ENCODE peak calls at places on chromosome 17, in seven cellular contexts. H, S, A, T, Z, I and P are unnamed samples. For H3K27me3, the result is how much of the 10 kb centered on the place peaks cover.

GRCh38 chr17:5676012-5676411 is 91.7 kb upstream of the NLRP1 start:
- DNase-seq in H (no peak), S (no peak), A (no peak), T (no peak), Z (no peak), I (no peak), P (no peak)

GRCh38 chr17:16428098-16428882 is 12.9 kb downstream of the TRPV2 start:
- DNase-seq in H (peak), S (peak), A (peak), T (peak), Z (no peak), I (peak), P (no peak)

GRCh38 chr17:83148317-83149044 is 69.1 kb downstream of the METRNL start:
- DNase-seq in H (peak), S (no peak), A (no peak), T (no peak), Z (no peak), I (no peak), P (no peak)

GRCh38 chr17:74466111-74466784 is at the start of gene CD300A:
- DNase-seq in H (no peak), S (no peak), A (no peak), T (no peak), Z (no peak), I (no peak), P (no peak)

GRCh38 chr17:77948690-77949114 is 9.8 kb upstream of the TNRC6C start:
- DNase-seq in H (peak), S (peak), A (peak), T (no peak), Z (peak), I (peak), P (no peak)

GRCh38 chr17:7912927-7913524 is 3.1 kb downstream of the RNF227 start:
- DNase-seq in H (peak), S (peak), A (peak), T (no peak), Z (peak), I (peak), P (no peak)

GRCh38 chr17:57600092-57600491 is 145.0 kb downstream of the CCDC182 start:
- DNase-seq in H (no peak), S (no peak), A (no peak), T (no peak), Z (no peak), I (peak), P (no peak)

GRCh38 chr17:46977348-46977747 is 1.7 kb downstream of the RPRML start:
- DNase-seq in H (peak), S (peak), A (peak), T (peak), Z (no peak), I (peak), P (no peak)

GRCh38 chr17:65181237-65182061 is 44.3 kb downstream of the RGS9 start:
- DNase-seq in H (no peak), S (no peak), A (no peak), T (no peak), Z (no peak), I (no peak), P (no peak)

GRCh38 chr17:72416054-72416691 is 295.4 kb downstream of the SOX9 start:
- DNase-seq in H (no peak), S (no peak), A (peak), T (no peak), Z (no peak), I (peak), P (no peak)

GRCh38 chr17:15909481-15909991 is 35.4 kb upstream of the ADORA2B start:
- DNase-seq in H (peak), S (no peak), A (no peak), T (peak), Z (no peak), I (no peak), P (no peak)

GRCh38 chr17:63950940-63951907 is 19.1 kb upstream of the CD79B start:
- DNase-seq in H (peak), S (no peak), A (no peak), T (peak), Z (peak), I (no peak), P (no peak)

GRCh38 chr17:2722611-2723010 is 11.0 kb upstream of the CLUH start:
- DNase-seq in H (peak), S (no peak), A (no peak), T (no peak), Z (no peak), I (no peak), P (no peak)

GRCh38 chr17:65830356-65830755 is 268.9 kb upstream of the AXIN2 start:
- DNase-seq in H (no peak), S (no peak), A (no peak), T (no peak), Z (no peak), I (no peak), P (no peak)

GRCh38 chr17:63550816-63551639 is 751 bp downstream of the DCAF7 start:
- DNase-seq in H (peak), S (peak), A (peak), T (no peak), Z (no peak), I (peak), P (no peak)

GRCh38 chr17:60355663-60356594 is 36.0 kb downstream of the USP32 start:
- DNase-seq in H (no peak), S (no peak), A (no peak), T (no peak), Z (no peak), I (peak), P (no peak)

GRCh38 chr17:65403129-65403528 is 158.3 kb downstream of the AXIN2 start:
- DNase-seq in H (no peak), S (no peak), A (no peak), T (no peak), Z (no peak), I (no peak), P (no peak)

GRCh38 chr17:7769854-7770253 is 52.3 kb downstream of the DNAH2 start:
- DNase-seq in H (no peak), S (no peak), A (no peak), T (no peak), Z (no peak), I (no peak), P (no peak)

GRCh38 chr17:14123579-14124278 is 54.4 kb downstream of the COX10 start:
- DNase-seq in H (no peak), S (no peak), A (no peak), T (no peak), Z (no peak), I (no peak), P (no peak)

GRCh38 chr17:77329741-77330531 is 189.2 kb downstream of the SEC14L1 start:
- DNase-seq in H (peak), S (no peak), A (no peak), T (peak), Z (no peak), I (no peak), P (no peak)

GRCh38 chr17:60905709-60906108 is 228.1 kb downstream of the BCAS3 start:
- DNase-seq in H (no peak), S (no peak), A (no peak), T (no peak), Z (no peak), I (no peak), P (no peak)

GRCh38 chr17:6701719-6702118 is 11.4 kb downstream of the SLC13A5 start:
- DNase-seq in H (peak), S (no peak), A (peak), T (no peak), Z (peak), I (peak), P (no peak)

GRCh38 chr17:30332057-30332542 is 1.8 kb downstream of the TMIGD1 start:
- DNase-seq in H (no peak), S (peak), A (no peak), T (no peak), Z (no peak), I (peak), P (peak)

DNA sequence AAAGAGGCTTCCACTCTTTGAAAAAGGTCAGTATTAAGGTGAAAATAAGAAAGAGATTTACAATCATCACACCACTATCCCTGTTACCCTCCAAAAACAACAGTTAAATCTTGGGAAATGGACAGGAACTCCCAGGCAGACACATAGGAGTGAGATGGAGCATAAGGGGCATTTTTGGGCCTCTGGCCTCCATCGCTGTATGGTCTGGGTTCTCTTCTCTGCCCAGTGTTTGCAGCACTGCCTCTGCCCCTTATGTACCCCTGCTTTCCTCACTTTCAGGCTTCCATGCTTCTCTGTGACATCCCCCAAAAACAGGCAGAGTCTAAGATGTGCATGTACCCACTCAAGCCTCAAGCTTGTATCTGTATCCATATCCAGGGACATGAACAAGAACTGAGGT is 630 bp upstream of the HOXB2 start:
- DNase-seq in H (no peak), S (no peak), A (no peak), T (no peak), Z (no peak), I (no peak), P (no peak)
- H3K4me3 ChIP-seq in H (peak), S (peak), A (no peak), T (no peak), Z (no peak), I (peak), P (no peak)

DNA sequence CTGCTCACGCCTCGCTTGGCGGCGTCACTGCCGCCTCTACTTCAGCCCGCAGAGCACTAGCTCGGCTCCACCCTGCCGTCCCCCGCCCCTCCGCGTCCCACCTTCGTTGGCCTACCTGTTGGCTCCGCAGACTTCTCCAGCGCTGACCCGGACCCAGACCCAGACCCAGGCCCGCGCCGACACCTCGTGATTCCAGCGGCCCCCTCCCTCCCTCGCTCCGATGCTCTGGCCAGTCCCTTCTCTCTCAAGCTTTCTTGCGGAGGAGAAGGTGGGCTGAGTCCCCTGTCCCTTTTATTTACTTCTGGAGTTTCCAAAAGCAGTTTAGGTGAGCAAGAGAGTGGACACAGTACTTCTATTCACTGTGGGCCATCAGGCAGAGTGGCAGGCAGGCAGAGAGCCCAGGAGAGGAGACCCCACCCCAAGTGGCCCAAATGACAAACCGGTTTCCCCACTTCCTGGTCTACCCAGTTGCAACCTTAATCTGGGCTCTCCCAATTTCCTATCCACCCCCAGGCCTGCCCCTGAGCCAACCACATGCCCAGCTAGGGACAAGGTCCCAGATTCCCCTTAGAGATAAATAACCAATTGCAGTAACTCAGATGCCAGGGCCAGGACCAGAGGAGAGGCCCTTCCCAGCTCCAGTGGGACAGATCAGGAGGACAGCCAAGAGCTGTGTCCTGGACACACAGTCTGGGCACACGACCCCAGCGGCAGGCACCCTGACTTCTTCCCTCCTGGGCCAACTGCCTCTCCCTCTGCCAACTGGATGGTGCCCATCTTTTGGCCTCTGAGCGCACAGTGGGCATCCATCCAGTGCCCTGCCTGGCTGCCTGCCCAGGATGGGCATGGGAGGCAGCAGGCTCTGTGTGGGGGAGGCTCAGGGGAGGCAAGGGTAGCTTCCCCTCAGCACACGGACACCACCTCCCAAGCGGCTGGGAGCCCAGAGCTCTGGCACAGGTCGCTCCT is 1.2 kb upstream of the SRCIN1 start:
- DNase-seq in H (peak), S (no peak), A (no peak), T (peak), Z (no peak), I (no peak), P (no peak)
- TF ChIP-seq CTCF in H (no peak), S (no peak), A (no peak), T (no peak), Z (no peak), I (no peak), P (no peak)

GRCh38 chr17:79928502-79929256 is 89.4 kb upstream of the CBX4 start:
- DNase-seq in H (no peak), S (no peak), A (no peak), T (no peak), Z (no peak), I (no peak), P (no peak)
- H3K27me3 ChIP-seq in H (under half), S (under half), A (under half), T (under half), Z (under half), I (under half), P (under half)

DNA sequence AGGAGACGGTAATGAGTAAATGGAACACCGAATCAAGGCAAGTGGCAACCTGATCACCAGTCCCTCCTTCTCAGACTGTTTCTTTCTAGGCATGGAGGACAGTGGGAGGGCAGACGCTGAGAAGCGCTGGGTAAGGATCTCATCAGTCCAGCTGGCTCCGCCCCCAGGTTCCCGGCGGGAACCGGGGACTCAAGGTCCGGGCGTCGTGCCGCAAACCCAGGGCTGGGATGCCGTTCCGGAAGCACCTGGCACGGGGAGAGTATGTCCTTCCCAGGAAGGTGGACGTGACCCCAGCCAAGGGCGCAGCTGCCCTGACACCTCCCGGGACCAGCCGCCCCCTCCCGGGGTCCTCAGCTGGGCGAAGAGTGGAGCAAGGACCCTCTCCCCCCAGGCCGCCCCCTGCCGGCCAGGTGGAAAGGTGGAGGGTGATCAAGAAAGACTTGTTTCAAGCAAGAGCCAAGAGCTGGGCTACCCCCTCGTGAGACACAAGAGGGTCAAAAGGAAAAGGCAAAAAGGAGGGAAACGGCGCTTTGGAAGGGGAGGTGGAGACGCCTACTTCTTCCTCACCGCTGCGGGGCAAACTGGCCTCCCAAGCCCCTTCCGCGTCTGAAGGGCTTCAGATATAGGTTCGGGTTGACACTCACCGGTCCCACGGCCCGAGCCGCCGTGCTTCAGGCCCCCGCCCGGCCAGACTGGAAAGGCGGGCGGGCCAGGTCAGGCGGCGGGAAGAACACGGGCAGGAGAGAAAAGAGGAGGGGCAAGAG is at the start of gene MYO19:
- DNase-seq in H (peak), S (peak), A (peak), T (peak), Z (peak), I (peak), P (peak)
- H3K4me3 ChIP-seq in H (peak), S (peak), A (peak), T (peak), Z (peak), I (peak), P (peak)

DNA sequence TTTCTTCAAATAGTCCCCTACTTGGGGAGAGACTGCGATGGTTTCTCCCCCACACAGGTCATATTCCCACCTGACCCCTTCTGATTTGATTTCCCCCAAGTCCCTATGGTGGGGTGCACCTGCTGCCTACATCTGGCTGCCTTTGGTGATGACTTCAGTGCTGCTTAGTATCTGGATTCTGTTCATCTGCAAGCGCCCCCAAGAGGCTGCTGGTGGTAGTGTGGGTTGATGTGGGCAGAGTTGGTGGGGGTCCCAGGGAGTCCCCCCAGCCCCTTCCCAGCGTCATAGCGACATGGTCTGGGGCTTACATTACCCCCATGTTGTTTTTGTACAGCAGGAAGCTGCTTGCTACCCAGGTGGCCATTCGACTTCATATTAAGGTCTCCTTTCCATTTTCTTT is 99.2 kb downstream of the NTN1 start:
- DNase-seq in H (peak), S (no peak), A (no peak), T (no peak), Z (peak), I (no peak), P (no peak)
- TF ChIP-seq CTCF in H (peak), S (peak), A (no peak), T (no peak), Z (peak), I (peak), P (no peak)

GRCh38 chr17:40879026-40879425 is 6.0 kb downstream of the KRT20 start:
- DNase-seq in H (no peak), S (no peak), A (no peak), T (no peak), Z (no peak), I (no peak), P (no peak)
- H3K27me3 ChIP-seq in H (under half), S (under half), A (under half), T (under half), Z (under half), I (under half), P (under half)

GRCh38 chr17:40451420-40451819 is 8.2 kb downstream of the IGFBP4 start:
- DNase-seq in H (no peak), S (peak), A (peak), T (no peak), Z (no peak), I (peak), P (peak)

GRCh38 chr17:40453881-40454630 is 10.8 kb downstream of the IGFBP4 start:
- DNase-seq in H (no peak), S (peak), A (no peak), T (no peak), Z (no peak), I (no peak), P (no peak)

GRCh38 chr17:40452074-40452787 is 9.0 kb downstream of the IGFBP4 start:
- DNase-seq in H (no peak), S (peak), A (peak), T (no peak), Z (no peak), I (peak), P (peak)

GRCh38 chr17:40450175-40450574 is 6.9 kb downstream of the IGFBP4 start:
- DNase-seq in H (peak), S (peak), A (peak), T (peak), Z (peak), I (no peak), P (no peak)

GRCh38 chr17:40452921-40453378 is 9.7 kb downstream of the IGFBP4 start:
- DNase-seq in H (no peak), S (peak), A (no peak), T (no peak), Z (no peak), I (no peak), P (no peak)
- H3K4me3 ChIP-seq in H (no peak), S (no peak), A (no peak), T (no peak), Z (no peak), I (no peak), P (no peak)

DNA sequence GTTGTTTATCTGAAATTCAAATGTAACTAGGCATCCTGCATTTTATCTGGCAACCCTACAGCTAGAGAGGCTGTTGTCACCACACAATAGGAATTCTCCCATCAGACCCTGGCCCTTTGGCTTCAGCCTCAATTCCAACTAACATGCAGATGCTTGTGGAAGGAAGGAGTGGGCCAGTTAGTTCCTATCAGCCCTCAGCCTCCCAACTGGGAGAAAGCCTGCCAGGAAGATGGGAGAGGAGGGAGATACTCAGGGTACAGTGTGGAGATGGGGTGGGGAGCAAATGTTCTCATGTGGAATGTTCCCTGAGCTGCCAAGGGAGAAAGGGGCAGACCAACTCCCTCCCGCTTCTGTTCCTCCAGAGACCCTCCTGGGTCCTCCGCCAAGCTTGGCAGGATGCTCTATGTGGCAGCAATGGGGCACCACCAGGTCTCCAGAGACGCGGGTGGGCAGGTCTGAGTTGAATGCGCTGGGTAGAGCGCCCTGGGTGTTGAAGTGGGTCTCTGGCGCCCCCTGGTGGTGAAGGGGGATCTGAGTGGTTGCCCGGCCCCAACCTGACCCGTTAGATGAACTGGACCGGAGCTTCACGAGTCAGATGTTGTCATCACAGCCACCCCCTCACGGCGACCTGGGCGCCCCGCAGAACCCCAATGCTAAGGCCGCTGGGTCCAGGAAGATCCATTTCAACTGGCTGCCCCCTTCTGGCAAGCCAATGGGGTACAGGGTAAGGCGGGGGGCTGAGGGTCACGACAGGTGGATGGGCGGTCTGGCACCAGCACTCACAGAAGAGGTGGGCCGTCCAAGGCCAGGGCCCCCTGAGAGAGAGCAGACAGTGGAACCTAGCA is 15.2 kb downstream of the GALK1 start:
- DNase-seq in H (peak), S (peak), A (peak), T (peak), Z (no peak), I (peak), P (no peak)
- TF ChIP-seq CTCF in H (peak), S (peak), A (peak), T (peak), Z (peak), I (peak), P (peak)

GRCh38 chr17:48384164-48384563 is 45.9 kb downstream of the SKAP1 start:
- DNase-seq in H (no peak), S (no peak), A (no peak), T (no peak), Z (no peak), I (no peak), P (no peak)
- H3K27me3 ChIP-seq in H (under half), S (under half), A (half or more), T (under half), Z (under half), I (half or more), P (under half)